ENCODE peak calls at places on chromosomes 13 and 19, in nine cellular contexts. D is CD8-positive, alpha-beta T cell; H is OCI-LY7; Y is astrocyte of the spinal cord; R is cardiac fibroblast; N is BJ; J is tibial artery; V is A673; T is fibroblast of the aortic adventitia. Q is an unnamed sample.

GRCh38 chr13:110400786-110401533 is 93.9 kb downstream of the COL4A2 start:
- DNase-seq in D (no peak), H (no peak), Y (no peak), R (peak; percentile 69), N (peak; percentile 80), J (no peak), V (no peak), T (peak; percentile 90), Q (peak; percentile 88)

GRCh38 chr13:112680741-112681360 is 9.0 kb upstream of the ATP11A start:
- DNase-seq in D (no peak), H (no peak), Y (no peak), R (no peak), N (no peak), J (no peak), V (no peak), T (no peak), Q (no peak)

GRCh38 chr19:36160821-36161596 is 8.8 kb upstream of the COX7A1 start:
- DNase-seq in D (no peak), H (no peak), Y (no peak), R (no peak), N (no peak), J (no peak), V (no peak), T (no peak), Q (no peak)

GRCh38 chr19:9498183-9498902 is at the start of gene ZNF560:
- DNase-seq in D (no peak), H (no peak), Y (peak; percentile 15), R (peak; percentile 67), N (no peak), J (no peak), V (peak; percentile 85), T (peak; percentile 3), Q (peak; percentile 6)

GRCh38 chr13:32164622-32165268 is 133.2 kb downstream of the FRY start:
- DNase-seq in D (no peak), H (peak; percentile 69), Y (peak; percentile 75), R (peak; percentile 86), N (no peak), J (no peak), V (peak; percentile 90), T (peak; percentile 77), Q (peak; percentile 28)

GRCh38 chr19:36483653-36484052 is 5.7 kb downstream of the ZNF566 start:
- DNase-seq in D (no peak), H (no peak), Y (no peak), R (no peak), N (no peak), J (no peak), V (no peak), T (no peak), Q (no peak)

GRCh38 chr19:48629599-48630288 is 7.4 kb downstream of the DBP start:
- DNase-seq in D (no peak), H (no peak), Y (no peak), R (no peak), N (no peak), J (no peak), V (peak; percentile 90), T (peak; percentile 66), Q (no peak)

GRCh38 chr13:90270231-90270630 is 1077.3 kb upstream of the MIR17HG start:
- DNase-seq in D (no peak), H (no peak), Y (no peak), R (peak; percentile 37), N (no peak), J (no peak), V (no peak), T (peak; percentile 34), Q (no peak)

GRCh38 chr13:55977436-55977835 is 1163.3 kb upstream of the PRR20A start:
- DNase-seq in D (no peak), H (no peak), Y (no peak), R (no peak), N (no peak), J (no peak), V (no peak), T (no peak), Q (no peak)

GRCh38 chr19:50500060-50500752 is 10.8 kb downstream of the JOSD2 start:
- DNase-seq in D (no peak), H (no peak), Y (no peak), R (no peak), N (no peak), J (no peak), V (no peak), T (no peak), Q (peak; percentile 38)

GRCh38 chr13:23087884-23088283 is 92.9 kb upstream of the SGCG start:
- DNase-seq in D (no peak), H (peak; percentile 16), Y (peak; percentile 2), R (peak; percentile 22), N (no peak), J (no peak), V (peak; percentile 48), T (peak; percentile 11), Q (no peak)

GRCh38 chr19:56476671-56477428 is at the start of gene ZNF667:
- DNase-seq in D (peak; percentile 83), H (no peak), Y (peak; percentile 54), R (peak; percentile 61), N (no peak), J (no peak), V (peak; percentile 11), T (peak; percentile 21), Q (peak; percentile 16)

GRCh38 chr13:105655046-105655445 is 880.4 kb downstream of the EFNB2 start:
- DNase-seq in D (no peak), H (no peak), Y (peak; percentile 77), R (peak; percentile 73), N (no peak), J (no peak), V (no peak), T (peak; percentile 22), Q (peak; percentile 57)

GRCh38 chr13:106786006-106786579 is 218.2 kb upstream of the ARGLU1 start:
- DNase-seq in D (no peak), H (peak; percentile 1), Y (no peak), R (no peak), N (no peak), J (no peak), V (no peak), T (no peak), Q (no peak)

GRCh38 chr19:4088065-4088679 is 21.5 kb upstream of the ZBTB7A start:
- DNase-seq in D (no peak), H (no peak), Y (no peak), R (no peak), N (no peak), J (no peak), V (no peak), T (no peak), Q (no peak)

GRCh38 chr13:22061806-22062391 is 391.0 kb downstream of the FGF9 start:
- DNase-seq in D (peak; percentile 31), H (no peak), Y (no peak), R (no peak), N (no peak), J (no peak), V (no peak), T (no peak), Q (no peak)

GRCh38 chr13:97700306-97700848 is 253.1 kb upstream of the IPO5 start:
- DNase-seq in D (no peak), H (no peak), Y (no peak), R (no peak), N (no peak), J (no peak), V (no peak), T (no peak), Q (no peak)

GRCh38 chr13:82758056-82758455 is 1124.2 kb downstream of the SLITRK1 start:
- DNase-seq in D (no peak), H (no peak), Y (no peak), R (peak; percentile 9), N (no peak), J (no peak), V (peak; percentile 50), T (peak; percentile 36), Q (no peak)

GRCh38 chr19:18440421-18440877 is 2.5 kb upstream of the ISYNA1 start:
- DNase-seq in D (no peak), H (peak; percentile 57), Y (no peak), R (no peak), N (no peak), J (no peak), V (peak; percentile 65), T (no peak), Q (no peak)

GRCh38 chr13:98797456-98797855 is 45.0 kb upstream of the SLC15A1 start:
- DNase-seq in D (no peak), H (no peak), Y (no peak), R (no peak), N (no peak), J (no peak), V (no peak), T (no peak), Q (no peak)

DNA sequence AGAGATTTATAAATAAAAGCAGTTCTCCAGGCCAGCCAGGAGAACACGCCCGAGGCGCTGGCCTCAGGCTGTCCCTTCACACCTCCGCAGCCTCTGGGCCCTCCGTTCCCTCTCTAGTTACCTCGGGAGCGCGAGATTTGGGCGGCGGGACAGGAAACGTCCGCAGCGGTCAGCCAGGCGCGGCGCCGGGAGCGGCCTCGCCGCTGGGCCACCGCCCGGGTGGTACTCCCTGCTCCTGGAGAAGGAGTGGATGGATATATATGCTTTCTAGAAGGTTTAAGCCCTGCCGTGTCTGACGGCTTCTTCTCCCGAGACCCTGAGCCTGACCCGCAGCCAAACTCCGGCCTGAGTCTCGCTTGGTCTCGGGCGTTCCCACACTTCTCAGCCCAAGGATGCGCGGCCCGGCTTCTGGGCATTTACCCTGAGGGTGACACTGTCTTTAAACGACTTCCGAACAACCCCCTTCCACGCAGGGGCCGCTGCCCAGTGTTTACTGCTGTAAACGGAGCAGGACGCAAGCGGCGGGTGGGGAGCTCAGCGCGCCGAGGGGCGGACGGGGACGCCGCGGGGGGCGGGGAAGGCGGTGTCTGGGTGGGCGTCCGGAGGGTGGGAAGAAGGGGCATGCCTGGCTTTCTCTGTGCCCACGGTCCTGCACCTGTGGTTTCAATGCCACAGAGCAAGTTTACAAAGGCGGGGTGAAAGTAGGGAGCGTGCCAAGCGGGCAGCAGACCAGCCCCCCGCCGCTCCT is 2.0 kb upstream of the ZIC2 start:
- DNase-seq in D (no peak), H (no peak), Y (peak; percentile 50), R (no peak), N (no peak), J (no peak), V (peak; percentile 59), T (no peak), Q (no peak)
- H3K4me3 ChIP-seq in D (no peak overlapping the region), H (no peak overlapping the region), Y (peak overlapping the region; percentile 51), R (peak overlapping the region; percentile 8), N (peak overlapping the region; percentile 16), J (peak overlapping the region; percentile 67), V (peak overlapping the region; percentile 95), T (no peak overlapping the region), Q (peak overlapping the region; percentile 28)

GRCh38 chr19:11194657-11195056 is 2.7 kb downstream of the KANK2 start:
- DNase-seq in D (no peak), H (peak; percentile 37), Y (no peak), R (no peak), N (no peak), J (no peak), V (no peak), T (no peak), Q (no peak)
- H3K4me3 ChIP-seq in D (no peak overlapping the region), H (peak overlapping the region; percentile 97), Y (peak overlapping the region; percentile 81), R (peak overlapping the region; percentile 51), N (peak overlapping the region; percentile 99), J (peak overlapping the region; percentile 93), V (peak overlapping the region; percentile 24), T (peak overlapping the region; percentile 65), Q (peak overlapping the region; percentile 91)

GRCh38 chr19:940591-941291 is 14.9 kb downstream of the ARID3A start:
- DNase-seq in D (peak; percentile 77), H (no peak), Y (peak; percentile 60), R (no peak), N (no peak), J (peak; percentile 80), V (peak; percentile 70), T (peak; percentile 83), Q (no peak)
- H3K4me3 ChIP-seq in D (peak overlapping the region; percentile 53), H (no peak overlapping the region), Y (no peak overlapping the region), R (no peak overlapping the region), N (no peak overlapping the region), J (peak overlapping the region; percentile 45), V (peak overlapping the region; percentile 35), T (peak overlapping the region; percentile 42), Q (no peak overlapping the region)

GRCh38 chr19:43798026-43798545 is 4.2 kb downstream of the LYPD5 start:
- DNase-seq in D (no peak), H (no peak), Y (no peak), R (no peak), N (no peak), J (no peak), V (no peak), T (no peak), Q (no peak)
- H3K4me3 ChIP-seq in D (peak overlapping the region; percentile 66), H (no peak overlapping the region), Y (peak overlapping the region; percentile 36), R (peak overlapping the region; percentile 53), N (peak overlapping the region; percentile 48), J (peak overlapping the region; percentile 46), V (peak overlapping the region; percentile 40), T (peak overlapping the region; percentile 65), Q (peak overlapping the region; percentile 50)